ENCODE peak calls at places on chromosomes 16 and 17, in five cellular contexts. J is ACHN; T is A673; I is stimulated activated CD4-positive, alpha-beta T cell treated with anti-CD3 and anti-CD28 coated beads, Interleukin-1b, Interleukin-23, amount 100 ng/mL, for 24 hours; G is MCF 10A. K is an unnamed sample.

GRCh38 chr17:82592289-82592683 is 56.0 kb downstream of the WDR45B start:
- DNase-seq in J (no peak), T (no peak), I (no peak), G (no peak), K (no peak)

GRCh38 chr16:51666074-51666473 is 515.0 kb upstream of the SALL1 start:
- DNase-seq in J (no peak), T (no peak), I (no peak), G (no peak), K (no peak)

GRCh38 chr16:11165349-11165748 is 90.7 kb downstream of the SOCS1 start:
- DNase-seq in J (no peak), T (no peak), I (no peak), G (no peak), K (no peak)

GRCh38 chr17:78883090-78883532 is 19.9 kb downstream of the CEP295NL start:
- DNase-seq in J (peak; percentile 84), T (no peak), I (no peak), G (no peak), K (peak; percentile 90)

GRCh38 chr17:16945513-16946201 is 26.3 kb downstream of the TNFRSF13B start:
- DNase-seq in J (no peak), T (peak; percentile 36), I (no peak), G (peak; percentile 16), K (no peak)

GRCh38 chr17:60372790-60373483 is 19.0 kb downstream of the USP32 start:
- DNase-seq in J (peak; percentile 58), T (no peak), I (no peak), G (peak; percentile 77), K (peak; percentile 83)

GRCh38 chr16:73214825-73215481 is 167.0 kb upstream of the ZFHX3 start:
- DNase-seq in J (no peak), T (peak; percentile 66), I (no peak), G (no peak), K (peak; percentile 35)

GRCh38 chr17:44979426-44980273 is 11.5 kb upstream of the C1QL1 start:
- DNase-seq in J (no peak), T (no peak), I (no peak), G (no peak), K (no peak)

GRCh38 chr16:53090591-53091507 is 36.1 kb downstream of the CHD9 start:
- DNase-seq in J (no peak), T (peak; percentile 90), I (no peak), G (peak; percentile 99), K (peak; percentile 60)

GRCh38 chr17:17487998-17488397 is 8.2 kb downstream of the RASD1 start:
- DNase-seq in J (no peak), T (no peak), I (no peak), G (no peak), K (no peak)

GRCh38 chr17:48494335-48494734 is 36.5 kb downstream of the HOXB1 start:
- DNase-seq in J (no peak), T (no peak), I (no peak), G (peak; percentile 51), K (peak; percentile 71)

GRCh38 chr17:11986939-11987329 is 10.3 kb downstream of the ZNF18 start:
- DNase-seq in J (peak; percentile 61), T (peak; percentile 69), I (no peak), G (peak; percentile 61), K (peak; percentile 52)

K was measured in kidney tubule cell.